ENCODE peak calls at places on chromosomes 4 and X, in seven cellular contexts. K is left lung, M is transverse colon, N is neural progenitor cell, Q is GM23338, B is kidney, J is ovary. X is an unnamed sample. For H3K4me1 and H3K36me3, the result is how much of the 10 kb centered on the place peaks cover.

GRCh38 chr4:138630666-138631065 is 384.9 kb upstream of the NOCT start:
- DNase-seq in K (no peak), M (no peak), N (no peak), Q (no peak), B (no peak), J (no peak), X (no peak)

GRCh38 chrX:143994206-143994605 is 110.3 kb downstream of the UBE2NL start:
- DNase-seq in K (no peak), M (no peak), N (no peak), Q (no peak), B (no peak), J (no peak), X (no peak)

GRCh38 chr4:173526034-173526482 is 4.0 kb downstream of the HAND2 start:
- DNase-seq in K (no peak), M (no peak), N (peak), Q (peak), B (no peak), J (no peak), X (no peak)

GRCh38 chr4:135316266-135316779 is 1114.7 kb upstream of the PABPC4L start:
- DNase-seq in K (no peak), M (no peak), N (no peak), Q (no peak), B (no peak), J (no peak), X (no peak)

GRCh38 chr4:6917445-6918241 is 8.0 kb downstream of the TBC1D14 start:
- DNase-seq in K (peak), M (peak), N (peak), Q (peak), B (peak), J (peak), X (peak)

GRCh38 chr4:141402696-141403095 is 182.0 kb downstream of the ZNF330 start:
- DNase-seq in K (no peak), M (no peak), N (no peak), Q (no peak), B (no peak), J (no peak), X (no peak)

GRCh38 chr4:4426511-4427477 is 39.9 kb downstream of the NSG1 start:
- DNase-seq in K (no peak), M (no peak), N (peak), Q (peak), B (peak), J (no peak), X (no peak)

GRCh38 chr4:152485726-152486276 is 50.1 kb downstream of the FBXW7 start:
- DNase-seq in K (no peak), M (no peak), N (no peak), Q (no peak), B (no peak), J (no peak), X (no peak)

GRCh38 chr4:132108784-132109183 is 1040.3 kb upstream of the PCDH10 start:
- DNase-seq in K (no peak), M (no peak), N (no peak), Q (no peak), B (no peak), J (no peak), X (no peak)

GRCh38 chr4:129218355-129218754 is 122.4 kb downstream of the C4orf33 start:
- DNase-seq in K (no peak), M (peak), N (peak), Q (peak), B (no peak), J (no peak), X (no peak)
- TF ChIP-seq CTCF in K (no peak), M (no peak), N (peak), Q (peak), B (peak), J (no peak), X (no peak)

GRCh38 chr4:8081621-8082516 is 76.7 kb downstream of the ABLIM2 start:
- DNase-seq in K (peak), M (no peak), N (no peak), Q (no peak), B (peak), J (no peak), X (no peak)

GRCh38 chr4:8082517-8083055 is 76.0 kb downstream of the ABLIM2 start:
- DNase-seq in K (peak), M (no peak), N (no peak), Q (no peak), B (peak), J (no peak), X (no peak)

GRCh38 chr4:8080754-8081065 is 77.9 kb downstream of the ABLIM2 start:
- DNase-seq in K (peak), M (no peak), N (no peak), Q (no peak), B (peak), J (no peak), X (no peak)

GRCh38 chr4:8079916-8080753 is 78.5 kb downstream of the ABLIM2 start:
- DNase-seq in K (no peak), M (no peak), N (peak), Q (no peak), B (peak), J (no peak), X (no peak)

GRCh38 chr4:8081171-8081570 is 77.4 kb downstream of the ABLIM2 start:
- DNase-seq in K (peak), M (no peak), N (no peak), Q (no peak), B (peak), J (no peak), X (no peak)
- H3K4me1 ChIP-seq in K (under half), M (under half), N (under half), Q (under half), B (under half), J (under half), X (under half)

GRCh38 chrX:71607488-71607887 is 10.8 kb downstream of the CXCR3 start:
- DNase-seq in K (no peak), M (no peak), N (no peak), Q (no peak), B (no peak), J (no peak), X (no peak)
- H3K36me3 ChIP-seq in K (under half), M (under half), N (under half), Q (under half), B (under half), J (under half), X (under half)

GRCh38 chrX:21723814-21724213 is 34.1 kb downstream of the SMPX start:
- DNase-seq in K (no peak), M (no peak), N (no peak), Q (no peak), B (no peak), J (no peak), X (no peak)

GRCh38 chrX:21725916-21726315 is 32.0 kb downstream of the SMPX start:
- DNase-seq in K (no peak), M (no peak), N (no peak), Q (no peak), B (no peak), J (no peak), X (no peak)

GRCh38 chrX:21723097-21723496 is 34.8 kb downstream of the SMPX start:
- DNase-seq in K (no peak), M (no peak), N (peak), Q (peak), B (no peak), J (no peak), X (no peak)

GRCh38 chrX:21728276-21728968 is 29.5 kb downstream of the SMPX start:
- DNase-seq in K (no peak), M (no peak), N (no peak), Q (no peak), B (no peak), J (no peak), X (no peak)

GRCh38 chrX:21725498-21725897 is 32.4 kb downstream of the SMPX start:
- DNase-seq in K (no peak), M (no peak), N (peak), Q (peak), B (no peak), J (no peak), X (no peak)
- TF ChIP-seq CTCF in K (no peak), M (peak), N (peak), Q (peak), B (peak), J (no peak), X (no peak)

X was measured in upper lobe of right lung.